ENCODE peak calls at places on chromosome 20, in six cellular contexts. One of them, this sample, is unnamed.
A peak's percentile ranks its signal among the peaks of the same experiment; 100 is the strongest.

GRCh38 chr20:60446273-60447111 is 488.3 kb downstream of the CDH26 start:
- DNase-seq in ascending aorta: no peak
- DNase-seq in lower lobe of right lung: no peak
- DNase-seq in Peyer's patch: no peak
- DNase-seq in brain microvascular endothelial cell: no peak
- DNase-seq in right atrium auricular region: no peak
- DNase-seq in this sample: no peak

GRCh38 chr20:47810686-47811347 is 25.5 kb upstream of the SULF2 start:
- DNase-seq in Peyer's patch: no peak
- DNase-seq in ascending aorta: no peak
- DNase-seq in lower lobe of right lung: no peak
- DNase-seq in right atrium auricular region: no peak
- DNase-seq in brain microvascular endothelial cell: no peak
- DNase-seq in this sample: no peak

GRCh38 chr20:63826753-63827152 is 4.3 kb downstream of the ZBTB46 start:
- DNase-seq in brain microvascular endothelial cell: no peak
- DNase-seq in ascending aorta: no peak
- DNase-seq in right atrium auricular region: no peak
- DNase-seq in lower lobe of right lung: no peak
- DNase-seq in Peyer's patch: no peak
- DNase-seq in this sample: no peak

GRCh38 chr20:44863661-44864060 is 21.8 kb upstream of the YWHAB start:
- DNase-seq in brain microvascular endothelial cell: no peak
- DNase-seq in lower lobe of right lung: no peak
- DNase-seq in Peyer's patch: no peak
- DNase-seq in right atrium auricular region: no peak
- DNase-seq in ascending aorta: no peak
- DNase-seq in this sample: no peak

GRCh38 chr20:22762576-22763256 is 178.3 kb upstream of the FOXA2 start:
- DNase-seq in brain microvascular endothelial cell: no peak
- DNase-seq in ascending aorta: no peak
- DNase-seq in right atrium auricular region: no peak
- DNase-seq in lower lobe of right lung: no peak
- DNase-seq in Peyer's patch: no peak
- DNase-seq in this sample: no peak

GRCh38 chr20:35166242-35166830 is 5.5 kb upstream of the PROCR start:
- DNase-seq in lower lobe of right lung: peak; percentile 56
- DNase-seq in right atrium auricular region: peak; percentile 60
- DNase-seq in ascending aorta: no peak
- DNase-seq in brain microvascular endothelial cell: no peak
- DNase-seq in Peyer's patch: no peak
- DNase-seq in this sample: no peak

GRCh38 chr20:46636981-46637860 is 14.0 kb downstream of the SLC13A3 start:
- DNase-seq in right atrium auricular region: no peak
- DNase-seq in lower lobe of right lung: no peak
- DNase-seq in Peyer's patch: no peak
- DNase-seq in brain microvascular endothelial cell: no peak
- DNase-seq in ascending aorta: no peak
- DNase-seq in this sample: no peak

GRCh38 chr20:53738039-53738944 is 144.7 kb upstream of the ZNF217 start:
- DNase-seq in lower lobe of right lung: peak; percentile 60
- DNase-seq in right atrium auricular region: peak; percentile 80
- DNase-seq in ascending aorta: no peak
- DNase-seq in brain microvascular endothelial cell: peak; percentile 57
- DNase-seq in Peyer's patch: peak; percentile 65
- DNase-seq in this sample: no peak

GRCh38 chr20:15224199-15224598 is 886.8 kb upstream of the FLRT3 start:
- DNase-seq in right atrium auricular region: no peak
- DNase-seq in ascending aorta: no peak
- DNase-seq in lower lobe of right lung: no peak
- DNase-seq in brain microvascular endothelial cell: no peak
- DNase-seq in Peyer's patch: no peak
- DNase-seq in this sample: no peak

GRCh38 chr20:11919046-11919445 is 1.4 kb downstream of the BTBD3 start:
- DNase-seq in brain microvascular endothelial cell: no peak
- DNase-seq in lower lobe of right lung: no peak
- DNase-seq in ascending aorta: no peak
- DNase-seq in right atrium auricular region: no peak
- DNase-seq in Peyer's patch: no peak
- DNase-seq in this sample: no peak

GRCh38 chr20:49230575-49231211 is 11.5 kb downstream of the DDX27 start:
- DNase-seq in ascending aorta: no peak
- DNase-seq in right atrium auricular region: no peak
- DNase-seq in Peyer's patch: peak; percentile 50
- DNase-seq in brain microvascular endothelial cell: no peak
- DNase-seq in lower lobe of right lung: peak; percentile 66
- DNase-seq in this sample: no peak

GRCh38 chr20:57507477-57507876 is 17.5 kb downstream of the CTCFL start:
- DNase-seq in Peyer's patch: no peak
- DNase-seq in lower lobe of right lung: no peak
- DNase-seq in brain microvascular endothelial cell: no peak
- DNase-seq in right atrium auricular region: no peak
- DNase-seq in ascending aorta: no peak
- DNase-seq in this sample: no peak

GRCh38 chr20:8129211-8129986 is 2.7 kb upstream of the PLCB1 start:
- DNase-seq in lower lobe of right lung: no peak
- DNase-seq in right atrium auricular region: no peak
- DNase-seq in ascending aorta: no peak
- DNase-seq in Peyer's patch: no peak
- DNase-seq in brain microvascular endothelial cell: no peak
- DNase-seq in this sample: no peak

GRCh38 chr20:33351696-33352095 is 49.6 kb downstream of the CDK5RAP1 start:
- DNase-seq in lower lobe of right lung: no peak
- DNase-seq in right atrium auricular region: no peak
- DNase-seq in brain microvascular endothelial cell: no peak
- DNase-seq in Peyer's patch: no peak
- DNase-seq in ascending aorta: no peak
- DNase-seq in this sample: peak; percentile 33

GRCh38 chr20:23649242-23649641 is 11.5 kb upstream of the CST3 start:
- DNase-seq in brain microvascular endothelial cell: no peak
- DNase-seq in ascending aorta: no peak
- DNase-seq in Peyer's patch: no peak
- DNase-seq in right atrium auricular region: no peak
- DNase-seq in lower lobe of right lung: no peak
- DNase-seq in this sample: no peak

GRCh38 chr20:44056010-44056698 is 130.8 kb downstream of the JPH2 start:
- DNase-seq in Peyer's patch: peak; percentile 45
- DNase-seq in ascending aorta: no peak
- DNase-seq in brain microvascular endothelial cell: peak; percentile 23
- DNase-seq in right atrium auricular region: peak; percentile 58
- DNase-seq in lower lobe of right lung: no peak
- DNase-seq in this sample: no peak

GRCh38 chr20:52234302-52235045 is 42.9 kb upstream of the ZFP64 start:
- DNase-seq in right atrium auricular region: no peak
- DNase-seq in ascending aorta: no peak
- DNase-seq in Peyer's patch: no peak
- DNase-seq in lower lobe of right lung: no peak
- DNase-seq in brain microvascular endothelial cell: no peak
- DNase-seq in this sample: no peak

GRCh38 chr20:15139522-15139921 is 802.1 kb upstream of the FLRT3 start:
- DNase-seq in right atrium auricular region: no peak
- DNase-seq in Peyer's patch: no peak
- DNase-seq in brain microvascular endothelial cell: no peak
- DNase-seq in lower lobe of right lung: no peak
- DNase-seq in ascending aorta: no peak
- DNase-seq in this sample: no peak

GRCh38 chr20:43959079-43959919 is 44.6 kb downstream of the TOX2 start:
- DNase-seq in lower lobe of right lung: no peak
- DNase-seq in right atrium auricular region: no peak
- DNase-seq in Peyer's patch: no peak
- DNase-seq in ascending aorta: no peak
- DNase-seq in brain microvascular endothelial cell: no peak
- DNase-seq in this sample: no peak

GRCh38 chr20:5153612-5154542 is 27.1 kb downstream of the CDS2 start:
- DNase-seq in right atrium auricular region: no peak
- DNase-seq in brain microvascular endothelial cell: no peak
- DNase-seq in ascending aorta: no peak
- DNase-seq in Peyer's patch: no peak
- DNase-seq in lower lobe of right lung: no peak
- DNase-seq in this sample: no peak

GRCh38 chr20:45111799-45112471 is 3.0 kb downstream of the WFDC5 start:
- DNase-seq in right atrium auricular region: no peak
- DNase-seq in lower lobe of right lung: no peak
- DNase-seq in ascending aorta: no peak
- DNase-seq in brain microvascular endothelial cell: no peak
- DNase-seq in Peyer's patch: no peak
- DNase-seq in this sample: no peak

GRCh38 chr20:13220194-13220856 is 749 bp upstream of the ISM1 start:
- DNase-seq in right atrium auricular region: peak; percentile 81
- DNase-seq in ascending aorta: peak; percentile 80
- DNase-seq in brain microvascular endothelial cell: no peak
- DNase-seq in lower lobe of right lung: peak; percentile 67
- DNase-seq in Peyer's patch: peak; percentile 15
- DNase-seq in this sample: peak; percentile 80

GRCh38 chr20:25278636-25279361 is 30.9 kb downstream of the PYGB start:
- DNase-seq in ascending aorta: peak; percentile 59
- DNase-seq in right atrium auricular region: no peak
- DNase-seq in lower lobe of right lung: peak; percentile 39
- DNase-seq in Peyer's patch: peak; percentile 14
- DNase-seq in brain microvascular endothelial cell: no peak
- DNase-seq in this sample: no peak

GRCh38 chr20:8967641-8968245 is 101.1 kb upstream of the PLCB4 start:
- DNase-seq in ascending aorta: no peak
- DNase-seq in right atrium auricular region: no peak
- DNase-seq in lower lobe of right lung: no peak
- DNase-seq in Peyer's patch: no peak
- DNase-seq in brain microvascular endothelial cell: no peak
- DNase-seq in this sample: no peak

GRCh38 chr20:24588725-24589340 is 119.4 kb downstream of the SYNDIG1 start:
- DNase-seq in Peyer's patch: no peak
- DNase-seq in lower lobe of right lung: no peak
- DNase-seq in right atrium auricular region: no peak
- DNase-seq in brain microvascular endothelial cell: no peak
- DNase-seq in ascending aorta: peak; percentile 12
- DNase-seq in this sample: no peak

GRCh38 chr20:4216142-4216735 is 200.9 kb upstream of the RNF24 start:
- DNase-seq in Peyer's patch: no peak
- DNase-seq in right atrium auricular region: no peak
- DNase-seq in ascending aorta: no peak
- DNase-seq in brain microvascular endothelial cell: no peak
- DNase-seq in lower lobe of right lung: no peak
- DNase-seq in this sample: no peak

DNA sequence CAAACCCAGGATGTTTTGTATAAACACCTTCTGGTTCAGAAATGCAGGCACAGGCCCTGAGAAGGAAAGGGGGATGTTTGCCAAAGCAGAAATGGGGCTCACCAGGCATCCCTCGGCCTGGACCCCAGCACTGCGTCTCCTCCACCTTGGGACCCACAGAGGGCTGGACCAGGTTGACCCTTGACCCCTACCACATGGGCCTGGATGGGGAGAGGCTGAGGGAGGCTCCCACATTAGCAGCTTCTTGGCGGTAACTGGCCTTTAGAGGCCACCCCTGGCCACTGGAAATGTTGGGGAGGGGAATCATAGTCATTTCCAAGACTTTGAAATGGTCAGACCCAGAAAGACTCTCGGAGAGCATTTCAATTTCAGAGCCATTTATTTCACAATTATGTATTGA is 1.9 kb upstream of the PDRG1 start:
- DNase-seq in brain microvascular endothelial cell: no peak
- DNase-seq in Peyer's patch: no peak
- DNase-seq in ascending aorta: no peak
- DNase-seq in right atrium auricular region: no peak
- DNase-seq in lower lobe of right lung: no peak
- DNase-seq in this sample: no peak
- H3K27ac ChIP-seq in brain microvascular endothelial cell: no peak overlapping the region
- H3K27ac ChIP-seq in Peyer's patch: no peak overlapping the region
- H3K27ac ChIP-seq in ascending aorta: no peak overlapping the region
- H3K27ac ChIP-seq in right atrium auricular region: no peak overlapping the region
- H3K27ac ChIP-seq in lower lobe of right lung: no peak overlapping the region
- H3K27ac ChIP-seq in this sample: no peak overlapping the region

GRCh38 chr20:36183155-36183944 is 28.8 kb downstream of the EPB41L1 start:
- DNase-seq in right atrium auricular region: no peak
- DNase-seq in lower lobe of right lung: no peak
- DNase-seq in brain microvascular endothelial cell: no peak
- DNase-seq in Peyer's patch: no peak
- DNase-seq in ascending aorta: no peak
- DNase-seq in this sample: no peak
- TF ChIP-seq CTCF in right atrium auricular region: no peak
- TF ChIP-seq CTCF in lower lobe of right lung: no peak
- TF ChIP-seq CTCF in brain microvascular endothelial cell: no peak
- TF ChIP-seq CTCF in Peyer's patch: no peak
- TF ChIP-seq CTCF in ascending aorta: no peak
- TF ChIP-seq CTCF in this sample: no peak

GRCh38 chr20:58803533-58803932 is 47.2 kb downstream of the GNAS-AS1 start:
- DNase-seq in brain microvascular endothelial cell: no peak
- DNase-seq in right atrium auricular region: no peak
- DNase-seq in Peyer's patch: no peak
- DNase-seq in ascending aorta: no peak
- DNase-seq in lower lobe of right lung: no peak
- DNase-seq in this sample: no peak

GRCh38 chr20:58797371-58798050 is 53.2 kb downstream of the GNAS-AS1 start:
- DNase-seq in Peyer's patch: no peak
- DNase-seq in right atrium auricular region: no peak
- DNase-seq in brain microvascular endothelial cell: no peak
- DNase-seq in lower lobe of right lung: no peak
- DNase-seq in ascending aorta: no peak
- DNase-seq in this sample: no peak

GRCh38 chr20:58800134-58800650 is 50.5 kb downstream of the GNAS-AS1 start:
- DNase-seq in lower lobe of right lung: no peak
- DNase-seq in ascending aorta: no peak
- DNase-seq in Peyer's patch: no peak
- DNase-seq in brain microvascular endothelial cell: no peak
- DNase-seq in right atrium auricular region: no peak
- DNase-seq in this sample: no peak

GRCh38 chr20:58802061-58802460 is 48.6 kb downstream of the GNAS-AS1 start:
- DNase-seq in right atrium auricular region: no peak
- DNase-seq in ascending aorta: no peak
- DNase-seq in brain microvascular endothelial cell: no peak
- DNase-seq in Peyer's patch: no peak
- DNase-seq in lower lobe of right lung: no peak
- DNase-seq in this sample: no peak
- H3K4me3 ChIP-seq in right atrium auricular region: no peak overlapping the region
- H3K4me3 ChIP-seq in ascending aorta: no peak overlapping the region
- H3K4me3 ChIP-seq in brain microvascular endothelial cell: no peak overlapping the region
- H3K4me3 ChIP-seq in Peyer's patch: no peak overlapping the region
- H3K4me3 ChIP-seq in lower lobe of right lung: no peak overlapping the region
- H3K4me3 ChIP-seq in this sample: no peak overlapping the region

GRCh38 chr20:20019123-20019522 is 2.0 kb downstream of the NAA20 start:
- DNase-seq in Peyer's patch: no peak
- DNase-seq in ascending aorta: no peak
- DNase-seq in lower lobe of right lung: no peak
- DNase-seq in right atrium auricular region: no peak
- DNase-seq in brain microvascular endothelial cell: no peak
- DNase-seq in this sample: no peak
- H3K27ac ChIP-seq in Peyer's patch: no peak overlapping the region
- H3K27ac ChIP-seq in ascending aorta: no peak overlapping the region
- H3K27ac ChIP-seq in lower lobe of right lung: no peak overlapping the region
- H3K27ac ChIP-seq in right atrium auricular region: no peak overlapping the region
- H3K27ac ChIP-seq in brain microvascular endothelial cell: no peak overlapping the region
- H3K27ac ChIP-seq in this sample: no peak overlapping the region

DNA sequence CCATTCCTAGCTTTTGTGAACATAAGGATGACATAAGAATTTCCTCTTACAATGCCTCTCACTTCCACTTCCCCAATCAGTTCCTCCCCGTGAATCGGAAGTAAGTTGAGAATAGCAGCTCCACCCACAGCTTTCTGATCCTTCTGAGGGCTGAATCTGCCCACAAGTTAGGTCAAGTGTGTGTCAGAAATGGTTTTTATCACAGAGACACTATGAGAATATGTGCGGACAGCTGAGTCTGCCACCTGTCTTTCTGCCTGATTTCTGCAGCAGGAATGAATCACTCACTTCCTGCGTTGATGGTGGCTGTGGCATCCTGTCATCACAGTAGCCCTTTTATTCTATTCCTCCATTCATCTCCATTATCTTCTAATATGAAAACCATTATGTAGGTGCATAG is 70.2 kb downstream of the RIN2 start:
- DNase-seq in right atrium auricular region: no peak
- DNase-seq in brain microvascular endothelial cell: peak; percentile 76
- DNase-seq in lower lobe of right lung: no peak
- DNase-seq in ascending aorta: no peak
- DNase-seq in Peyer's patch: peak; percentile 46
- DNase-seq in this sample: no peak
- TF ChIP-seq CTCF in right atrium auricular region: peak; percentile 69
- TF ChIP-seq CTCF in brain microvascular endothelial cell: peak; percentile 76
- TF ChIP-seq CTCF in lower lobe of right lung: peak; percentile 16
- TF ChIP-seq CTCF in ascending aorta: no peak
- TF ChIP-seq CTCF in Peyer's patch: peak; percentile 24
- TF ChIP-seq CTCF in this sample: no peak